ENCODE peak calls at places on chromosomes 5 and 9, in nine cellular contexts. L is fibroblast of lung, U is HFF-Myc, Y is A549, K is left lung, O is astrocyte of the spinal cord, P is AG09309, D is adrenal gland, A is breast epithelium. R is an unnamed sample.

GRCh38 chr5:113161806-113162205 is 185.2 kb downstream of the DCP2 start:
- DNase-seq in L (no peak), U (no peak), Y (no peak), K (no peak), O (peak), P (no peak), D (no peak), A (peak), R (no peak)

GRCh38 chr9:69573666-69574456 is 98.3 kb downstream of the APBA1 start:
- DNase-seq in L (peak), U (no peak), Y (no peak), K (no peak), O (peak), P (no peak), D (no peak), A (no peak), R (no peak)

GRCh38 chr5:114174131-114174530 is 187.7 kb upstream of the KCNN2 start:
- DNase-seq in L (peak), U (no peak), Y (no peak), K (no peak), O (peak), P (no peak), D (no peak), A (no peak), R (no peak)

GRCh38 chr5:170105643-170106611 is at the start of gene FOXI1:
- DNase-seq in L (no peak), U (no peak), Y (no peak), K (no peak), O (no peak), P (no peak), D (no peak), A (no peak), R (no peak)

GRCh38 chr9:119365291-119366027 is 3.8 kb downstream of the BRINP1 start:
- DNase-seq in L (peak), U (no peak), Y (peak), K (no peak), O (peak), P (no peak), D (peak), A (no peak), R (no peak)

GRCh38 chr9:135215571-135216161 is 128.2 kb downstream of the OLFM1 start:
- DNase-seq in L (peak), U (no peak), Y (no peak), K (no peak), O (no peak), P (no peak), D (no peak), A (peak), R (no peak)

GRCh38 chr9:124666642-124667041 is 104.5 kb downstream of the NR6A1 start:
- DNase-seq in L (no peak), U (no peak), Y (no peak), K (no peak), O (no peak), P (no peak), D (no peak), A (no peak), R (no peak)

GRCh38 chr9:85599540-85600140 is 142.1 kb downstream of the AGTPBP1 start:
- DNase-seq in L (peak), U (no peak), Y (no peak), K (no peak), O (peak), P (no peak), D (no peak), A (no peak), R (no peak)

GRCh38 chr9:84990416-84990815 is 320.9 kb downstream of the NTRK2 start:
- DNase-seq in L (peak), U (no peak), Y (no peak), K (no peak), O (peak), P (no peak), D (no peak), A (peak), R (no peak)

GRCh38 chr9:78626971-78627370 is 330.0 kb downstream of the PSAT1 start:
- DNase-seq in L (no peak), U (no peak), Y (no peak), K (no peak), O (no peak), P (no peak), D (no peak), A (no peak), R (no peak)

GRCh38 chr5:19986036-19986619 is 1.9 kb downstream of the CDH18 start:
- DNase-seq in L (peak), U (no peak), Y (no peak), K (no peak), O (no peak), P (no peak), D (no peak), A (no peak), R (no peak)

GRCh38 chr9:132144708-132145365 is 17.0 kb upstream of the NTNG2 start:
- DNase-seq in L (peak), U (no peak), Y (no peak), K (no peak), O (peak), P (no peak), D (peak), A (no peak), R (no peak)

GRCh38 chr9:35569206-35569605 is 35.9 kb upstream of the TESK1 start:
- DNase-seq in L (no peak), U (no peak), Y (no peak), K (no peak), O (no peak), P (no peak), D (no peak), A (no peak), R (no peak)

GRCh38 chr5:98401645-98402044 is 371.8 kb upstream of the RGMB start:
- DNase-seq in L (peak), U (no peak), Y (no peak), K (no peak), O (no peak), P (no peak), D (no peak), A (no peak), R (no peak)

GRCh38 chr5:77167695-77168111 is 42.8 kb upstream of the PDE8B start:
- DNase-seq in L (peak), U (peak), Y (peak), K (no peak), O (peak), P (peak), D (no peak), A (no peak), R (peak)

DNA sequence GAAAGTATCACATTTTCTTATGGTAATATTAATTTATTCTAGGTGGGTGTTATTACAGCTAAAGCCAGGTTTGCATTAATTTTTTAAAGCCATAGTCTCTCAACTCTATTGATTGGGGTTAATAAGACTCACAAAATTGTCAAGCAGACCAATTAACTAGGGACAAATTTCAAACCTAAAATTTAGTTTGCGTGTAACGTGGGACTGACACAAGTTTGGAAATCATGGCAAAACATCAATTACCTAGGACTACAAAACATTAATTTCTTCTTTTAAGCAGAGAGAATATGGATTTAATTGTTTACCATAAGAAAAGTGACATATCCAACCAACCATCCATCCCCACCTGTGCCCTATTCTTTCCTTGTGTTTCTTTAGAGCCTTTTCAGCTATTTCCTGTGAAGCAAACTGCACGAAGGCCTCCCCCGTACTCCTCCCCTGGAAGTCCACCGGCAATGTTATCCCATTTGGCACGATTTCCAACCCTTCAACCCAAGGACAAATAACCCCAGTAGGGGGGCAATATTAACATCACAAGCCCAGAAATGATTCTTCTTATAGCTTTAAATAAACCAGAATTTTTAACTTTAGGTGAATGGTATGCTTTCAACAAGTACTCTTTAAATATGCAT is 4.4 kb downstream of the HNRNPH1 start:
- DNase-seq in L (no peak), U (no peak), Y (no peak), K (no peak), O (no peak), P (no peak), D (no peak), A (no peak), R (no peak)
- H3K4me3 ChIP-seq in L (peak), U (peak), Y (peak), K (peak), O (peak), P (peak), D (no peak), A (peak), R (peak)

GRCh38 chr5:14838396-14839319 is 32.9 kb downstream of the ANKH start:
- DNase-seq in L (no peak), U (no peak), Y (no peak), K (no peak), O (no peak), P (no peak), D (no peak), A (no peak), R (no peak)
- TF ChIP-seq CTCF in L (no peak), U (no peak), Y (no peak), K (no peak), O (peak), P (no peak), D (no peak), A (no peak), R (no peak)

DNA sequence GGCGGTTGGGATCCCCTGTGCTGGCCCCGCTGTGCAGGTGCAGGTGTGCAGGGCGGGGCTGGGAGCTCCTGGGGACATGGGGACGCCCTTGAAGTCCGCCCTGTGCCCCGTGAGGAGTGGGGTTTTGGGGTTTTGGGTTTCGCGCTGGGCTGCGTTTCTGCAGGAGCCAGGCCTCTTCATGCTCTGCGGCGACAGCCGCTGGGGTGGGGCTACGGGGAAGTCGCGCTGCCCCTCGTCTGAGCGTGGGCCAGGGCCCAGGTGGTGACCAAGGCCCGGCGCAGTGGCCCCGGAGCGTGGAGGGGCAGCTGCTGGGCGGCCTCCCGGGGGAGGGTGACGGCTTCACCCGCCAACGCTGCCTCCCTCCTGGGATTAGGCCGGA is 47.8 kb upstream of the IRX4 start:
- DNase-seq in L (no peak), U (no peak), Y (no peak), K (peak), O (no peak), P (no peak), D (no peak), A (no peak), R (no peak)
- H3K4me3 ChIP-seq in L (no peak), U (no peak), Y (no peak), K (peak), O (no peak), P (no peak), D (no peak), A (peak), R (no peak)

GRCh38 chr5:181121675-181122561 is 9.1 kb downstream of the OR2V1 start:
- DNase-seq in L (no peak), U (no peak), Y (no peak), K (peak), O (no peak), P (no peak), D (peak), A (no peak), R (no peak)
- TF ChIP-seq CTCF in L (no peak), U (no peak), Y (no peak), K (no peak), O (no peak), P (no peak), D (peak), A (no peak), R (no peak)

GRCh38 chr9:117687532-117687931 is 16.7 kb upstream of the TLR4 start:
- DNase-seq in L (no peak), U (no peak), Y (no peak), K (no peak), O (no peak), P (no peak), D (no peak), A (no peak), R (no peak)
- H3K4me3 ChIP-seq in L (no peak), U (no peak), Y (no peak), K (no peak), O (no peak), P (no peak), D (no peak), A (no peak), R (no peak)

GRCh38 chr9:93299418-93300174 is 115.7 kb downstream of the WNK2 start:
- DNase-seq in L (no peak), U (no peak), Y (no peak), K (no peak), O (no peak), P (no peak), D (no peak), A (no peak), R (no peak)
- TF ChIP-seq CTCF in L (no peak), U (no peak), Y (no peak), K (no peak), O (no peak), P (no peak), D (no peak), A (no peak), R (no peak)

GRCh38 chr5:118700510-118700909 is 287.8 kb downstream of the DTWD2 start:
- DNase-seq in L (no peak), U (no peak), Y (no peak), K (no peak), O (no peak), P (no peak), D (no peak), A (no peak), R (no peak)

GRCh38 chr5:118705931-118706330 is 282.4 kb downstream of the DTWD2 start:
- DNase-seq in L (no peak), U (no peak), Y (no peak), K (no peak), O (no peak), P (no peak), D (no peak), A (no peak), R (no peak)

GRCh38 chr5:118703241-118703640 is 285.1 kb downstream of the DTWD2 start:
- DNase-seq in L (no peak), U (no peak), Y (no peak), K (peak), O (no peak), P (no peak), D (no peak), A (no peak), R (no peak)

GRCh38 chr5:118698774-118699173 is 289.6 kb downstream of the DTWD2 start:
- DNase-seq in L (no peak), U (no peak), Y (no peak), K (no peak), O (no peak), P (no peak), D (no peak), A (no peak), R (no peak)

GRCh38 chr5:118701796-118702195 is 286.6 kb downstream of the DTWD2 start:
- DNase-seq in L (no peak), U (no peak), Y (no peak), K (no peak), O (no peak), P (no peak), D (no peak), A (no peak), R (no peak)
- H3K4me3 ChIP-seq in L (no peak), U (no peak), Y (no peak), K (no peak), O (no peak), P (no peak), D (no peak), A (no peak), R (no peak)

GRCh38 chr5:133438487-133438886 is 173.9 kb downstream of the FSTL4 start:
- DNase-seq in L (no peak), U (no peak), Y (no peak), K (no peak), O (no peak), P (no peak), D (no peak), A (no peak), R (no peak)

GRCh38 chr5:133434336-133434735 is 178.0 kb downstream of the FSTL4 start:
- DNase-seq in L (no peak), U (no peak), Y (no peak), K (no peak), O (no peak), P (no peak), D (no peak), A (no peak), R (no peak)

GRCh38 chr5:133441166-133441815 is 171.1 kb downstream of the FSTL4 start:
- DNase-seq in L (no peak), U (no peak), Y (no peak), K (no peak), O (no peak), P (no peak), D (no peak), A (no peak), R (no peak)

GRCh38 chr5:133440467-133441115 is 171.8 kb downstream of the FSTL4 start:
- DNase-seq in L (no peak), U (no peak), Y (no peak), K (no peak), O (no peak), P (no peak), D (no peak), A (no peak), R (no peak)

GRCh38 chr5:133439859-133440258 is 172.5 kb downstream of the FSTL4 start:
- DNase-seq in L (no peak), U (no peak), Y (no peak), K (no peak), O (no peak), P (no peak), D (no peak), A (no peak), R (no peak)
- TF ChIP-seq CTCF in L (no peak), U (no peak), Y (no peak), K (no peak), O (no peak), P (no peak), D (no peak), A (no peak), R (no peak)

GRCh38 chr9:16709936-16710335 is 160.5 kb downstream of the BNC2 start:
- DNase-seq in L (no peak), U (no peak), Y (no peak), K (no peak), O (no peak), P (no peak), D (no peak), A (no peak), R (no peak)

GRCh38 chr9:16710888-16711287 is 159.6 kb downstream of the BNC2 start:
- DNase-seq in L (no peak), U (no peak), Y (no peak), K (no peak), O (no peak), P (no peak), D (no peak), A (no peak), R (no peak)

GRCh38 chr9:16716631-16717030 is 153.8 kb downstream of the BNC2 start:
- DNase-seq in L (no peak), U (no peak), Y (no peak), K (no peak), O (no peak), P (no peak), D (no peak), A (no peak), R (no peak)

GRCh38 chr9:16715404-16715803 is 155.1 kb downstream of the BNC2 start:
- DNase-seq in L (peak), U (no peak), Y (no peak), K (no peak), O (no peak), P (peak), D (no peak), A (no peak), R (peak)

GRCh38 chr9:16712800-16713199 is 157.7 kb downstream of the BNC2 start:
- DNase-seq in L (no peak), U (no peak), Y (no peak), K (no peak), O (no peak), P (no peak), D (no peak), A (no peak), R (no peak)
- H3K4me3 ChIP-seq in L (no peak), U (no peak), Y (no peak), K (no peak), O (no peak), P (no peak), D (no peak), A (no peak), R (no peak)

DNA sequence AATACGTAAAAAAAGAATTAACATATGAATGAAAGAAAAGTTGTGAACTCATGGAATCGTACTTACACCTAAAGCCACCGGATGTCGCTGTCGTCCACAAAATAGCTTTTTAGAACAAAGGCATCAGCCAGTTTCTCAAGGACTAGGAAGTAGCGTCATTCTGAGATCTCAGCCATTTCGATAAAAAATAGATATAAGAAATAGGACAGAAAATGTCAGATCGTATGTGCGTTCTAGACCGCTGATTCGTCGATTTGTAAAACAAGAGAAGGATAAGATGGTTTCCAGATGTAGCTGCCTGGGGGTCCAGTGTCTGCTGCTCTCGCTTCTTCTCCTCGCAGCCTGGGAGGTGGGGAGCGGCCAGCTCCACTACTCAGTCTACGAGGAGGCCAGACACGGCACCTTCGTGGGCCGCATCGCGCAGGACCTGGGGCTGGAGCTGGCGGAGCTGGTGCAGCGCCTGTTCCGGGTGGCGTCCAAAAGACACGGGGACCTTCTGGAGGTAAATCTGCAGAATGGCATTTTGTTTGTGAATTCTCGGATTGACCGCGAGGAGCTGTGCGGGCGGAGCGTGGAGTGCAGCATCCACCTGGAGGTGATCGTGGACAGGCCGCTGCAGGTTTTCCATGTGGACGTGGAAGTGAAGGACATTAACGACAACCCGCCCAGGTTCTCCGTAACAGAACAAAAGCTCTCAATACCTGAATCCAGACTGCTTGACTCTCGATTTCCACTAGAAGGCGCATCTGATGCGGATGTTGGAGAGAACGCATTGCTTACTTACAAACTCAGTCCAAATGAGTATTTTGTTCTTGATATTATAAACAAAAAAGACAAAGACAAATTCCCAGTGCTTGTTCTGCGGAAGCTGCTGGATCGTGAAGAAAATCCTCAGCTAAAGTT is at the start of gene PCDHA10:
- DNase-seq in L (no peak), U (no peak), Y (no peak), K (no peak), O (peak), P (no peak), D (no peak), A (no peak), R (no peak)
- TF ChIP-seq CTCF in L (no peak), U (no peak), Y (no peak), K (no peak), O (no peak), P (peak), D (peak), A (no peak), R (no peak)